ENCODE peak calls at places on chromosome 4, in ten cellular contexts. One of them, this sample, is unnamed. For H3K4me1, the result is how much of the 10 kb centered on the place peaks cover.

GRCh38 chr4:4854649-4855292 is 4.7 kb upstream of the MSX1 start:
- DNase-seq in CD8-positive, alpha-beta T cell: no peak
- DNase-seq in naive thymus-derived CD4-positive, alpha-beta T cell: no peak
- DNase-seq in Caco-2: no peak
- DNase-seq in effector memory CD4-positive, alpha-beta T cell: no peak
- DNase-seq in fibroblast of lung: no peak
- DNase-seq in right lobe of liver: no peak
- DNase-seq in mucosa of descending colon: no peak
- DNase-seq in body of pancreas: no peak
- DNase-seq in foreskin keratinocyte: no peak
- DNase-seq in this sample: no peak

GRCh38 chr4:5753766-5754528 is 42.9 kb downstream of the EVC start:
- DNase-seq in effector memory CD4-positive, alpha-beta T cell: no peak
- DNase-seq in naive thymus-derived CD4-positive, alpha-beta T cell: no peak
- DNase-seq in right lobe of liver: no peak
- DNase-seq in mucosa of descending colon: no peak
- DNase-seq in Caco-2: no peak
- DNase-seq in CD8-positive, alpha-beta T cell: no peak
- DNase-seq in fibroblast of lung: peak
- DNase-seq in body of pancreas: no peak
- DNase-seq in foreskin keratinocyte: peak
- DNase-seq in this sample: no peak

GRCh38 chr4:185183622-185184281 is 20.0 kb downstream of the CFAP97 start:
- DNase-seq in fibroblast of lung: peak
- DNase-seq in Caco-2: peak
- DNase-seq in CD8-positive, alpha-beta T cell: peak
- DNase-seq in right lobe of liver: no peak
- DNase-seq in body of pancreas: peak
- DNase-seq in mucosa of descending colon: peak
- DNase-seq in naive thymus-derived CD4-positive, alpha-beta T cell: peak
- DNase-seq in foreskin keratinocyte: peak
- DNase-seq in effector memory CD4-positive, alpha-beta T cell: peak
- DNase-seq in this sample: peak

GRCh38 chr4:115529126-115529525 is 415.7 kb upstream of the NDST4 start:
- DNase-seq in Caco-2: no peak
- DNase-seq in body of pancreas: no peak
- DNase-seq in mucosa of descending colon: no peak
- DNase-seq in naive thymus-derived CD4-positive, alpha-beta T cell: no peak
- DNase-seq in foreskin keratinocyte: no peak
- DNase-seq in CD8-positive, alpha-beta T cell: no peak
- DNase-seq in right lobe of liver: no peak
- DNase-seq in fibroblast of lung: peak
- DNase-seq in effector memory CD4-positive, alpha-beta T cell: no peak
- DNase-seq in this sample: no peak

GRCh38 chr4:85780664-85781063 is 305.7 kb downstream of the ARHGAP24 start:
- DNase-seq in fibroblast of lung: peak
- DNase-seq in mucosa of descending colon: no peak
- DNase-seq in Caco-2: no peak
- DNase-seq in CD8-positive, alpha-beta T cell: no peak
- DNase-seq in foreskin keratinocyte: no peak
- DNase-seq in right lobe of liver: no peak
- DNase-seq in naive thymus-derived CD4-positive, alpha-beta T cell: no peak
- DNase-seq in effector memory CD4-positive, alpha-beta T cell: no peak
- DNase-seq in body of pancreas: no peak
- DNase-seq in this sample: no peak

GRCh38 chr4:123007679-123008078 is 85.3 kb upstream of the NUDT6 start:
- DNase-seq in fibroblast of lung: no peak
- DNase-seq in right lobe of liver: no peak
- DNase-seq in effector memory CD4-positive, alpha-beta T cell: no peak
- DNase-seq in body of pancreas: no peak
- DNase-seq in naive thymus-derived CD4-positive, alpha-beta T cell: no peak
- DNase-seq in foreskin keratinocyte: no peak
- DNase-seq in mucosa of descending colon: no peak
- DNase-seq in Caco-2: no peak
- DNase-seq in CD8-positive, alpha-beta T cell: no peak
- DNase-seq in this sample: no peak

GRCh38 chr4:140092094-140092820 is 61.7 kb downstream of the MAML3 start:
- DNase-seq in CD8-positive, alpha-beta T cell: no peak
- DNase-seq in effector memory CD4-positive, alpha-beta T cell: no peak
- DNase-seq in fibroblast of lung: peak
- DNase-seq in Caco-2: peak
- DNase-seq in mucosa of descending colon: peak
- DNase-seq in body of pancreas: peak
- DNase-seq in foreskin keratinocyte: no peak
- DNase-seq in naive thymus-derived CD4-positive, alpha-beta T cell: no peak
- DNase-seq in right lobe of liver: peak
- DNase-seq in this sample: peak

GRCh38 chr4:11189756-11190155 is 238.9 kb downstream of the HS3ST1 start:
- DNase-seq in fibroblast of lung: no peak
- DNase-seq in Caco-2: no peak
- DNase-seq in CD8-positive, alpha-beta T cell: no peak
- DNase-seq in body of pancreas: no peak
- DNase-seq in effector memory CD4-positive, alpha-beta T cell: no peak
- DNase-seq in right lobe of liver: no peak
- DNase-seq in foreskin keratinocyte: no peak
- DNase-seq in mucosa of descending colon: no peak
- DNase-seq in naive thymus-derived CD4-positive, alpha-beta T cell: no peak
- DNase-seq in this sample: no peak

GRCh38 chr4:77990904-77991358 is 66.2 kb upstream of the FRAS1 start:
- DNase-seq in CD8-positive, alpha-beta T cell: no peak
- DNase-seq in Caco-2: no peak
- DNase-seq in right lobe of liver: no peak
- DNase-seq in mucosa of descending colon: no peak
- DNase-seq in foreskin keratinocyte: no peak
- DNase-seq in fibroblast of lung: no peak
- DNase-seq in effector memory CD4-positive, alpha-beta T cell: no peak
- DNase-seq in naive thymus-derived CD4-positive, alpha-beta T cell: no peak
- DNase-seq in body of pancreas: no peak
- DNase-seq in this sample: no peak

GRCh38 chr4:102526532-102526931 is 25.4 kb downstream of the NFKB1 start:
- DNase-seq in effector memory CD4-positive, alpha-beta T cell: no peak
- DNase-seq in body of pancreas: no peak
- DNase-seq in CD8-positive, alpha-beta T cell: no peak
- DNase-seq in naive thymus-derived CD4-positive, alpha-beta T cell: no peak
- DNase-seq in foreskin keratinocyte: no peak
- DNase-seq in right lobe of liver: no peak
- DNase-seq in Caco-2: no peak
- DNase-seq in mucosa of descending colon: no peak
- DNase-seq in fibroblast of lung: no peak
- DNase-seq in this sample: no peak

GRCh38 chr4:151276787-151277557 is at the start of gene PRSS48:
- DNase-seq in CD8-positive, alpha-beta T cell: no peak
- DNase-seq in right lobe of liver: peak
- DNase-seq in mucosa of descending colon: peak
- DNase-seq in naive thymus-derived CD4-positive, alpha-beta T cell: no peak
- DNase-seq in body of pancreas: peak
- DNase-seq in effector memory CD4-positive, alpha-beta T cell: no peak
- DNase-seq in foreskin keratinocyte: peak
- DNase-seq in fibroblast of lung: peak
- DNase-seq in Caco-2: peak
- DNase-seq in this sample: peak

GRCh38 chr4:73740353-73740778 is at the start of gene CXCL8:
- DNase-seq in mucosa of descending colon: peak
- DNase-seq in body of pancreas: peak
- DNase-seq in right lobe of liver: peak
- DNase-seq in fibroblast of lung: peak
- DNase-seq in naive thymus-derived CD4-positive, alpha-beta T cell: no peak
- DNase-seq in effector memory CD4-positive, alpha-beta T cell: no peak
- DNase-seq in Caco-2: no peak
- DNase-seq in CD8-positive, alpha-beta T cell: no peak
- DNase-seq in foreskin keratinocyte: peak
- DNase-seq in this sample: peak

GRCh38 chr4:106694232-106694631 is 325.7 kb upstream of the GIMD1 start:
- DNase-seq in Caco-2: no peak
- DNase-seq in fibroblast of lung: no peak
- DNase-seq in right lobe of liver: no peak
- DNase-seq in body of pancreas: no peak
- DNase-seq in naive thymus-derived CD4-positive, alpha-beta T cell: no peak
- DNase-seq in effector memory CD4-positive, alpha-beta T cell: no peak
- DNase-seq in CD8-positive, alpha-beta T cell: no peak
- DNase-seq in mucosa of descending colon: no peak
- DNase-seq in foreskin keratinocyte: peak
- DNase-seq in this sample: no peak

GRCh38 chr4:121788896-121789295 is 12.2 kb upstream of the EXOSC9 start:
- DNase-seq in fibroblast of lung: peak
- DNase-seq in mucosa of descending colon: no peak
- DNase-seq in right lobe of liver: no peak
- DNase-seq in body of pancreas: no peak
- DNase-seq in naive thymus-derived CD4-positive, alpha-beta T cell: no peak
- DNase-seq in Caco-2: no peak
- DNase-seq in CD8-positive, alpha-beta T cell: no peak
- DNase-seq in effector memory CD4-positive, alpha-beta T cell: no peak
- DNase-seq in foreskin keratinocyte: no peak
- DNase-seq in this sample: no peak

GRCh38 chr4:189084671-189085070 is 856.0 kb upstream of the FRG1 start:
- DNase-seq in Caco-2: no peak
- DNase-seq in effector memory CD4-positive, alpha-beta T cell: no peak
- DNase-seq in CD8-positive, alpha-beta T cell: no peak
- DNase-seq in mucosa of descending colon: no peak
- DNase-seq in naive thymus-derived CD4-positive, alpha-beta T cell: no peak
- DNase-seq in foreskin keratinocyte: no peak
- DNase-seq in fibroblast of lung: no peak
- DNase-seq in right lobe of liver: no peak
- DNase-seq in body of pancreas: no peak
- DNase-seq in this sample: no peak

GRCh38 chr4:107733431-107733925 is 13.4 kb upstream of the PAPSS1 start:
- DNase-seq in naive thymus-derived CD4-positive, alpha-beta T cell: no peak
- DNase-seq in fibroblast of lung: no peak
- DNase-seq in right lobe of liver: no peak
- DNase-seq in effector memory CD4-positive, alpha-beta T cell: no peak
- DNase-seq in foreskin keratinocyte: no peak
- DNase-seq in mucosa of descending colon: no peak
- DNase-seq in Caco-2: no peak
- DNase-seq in CD8-positive, alpha-beta T cell: no peak
- DNase-seq in body of pancreas: no peak
- DNase-seq in this sample: no peak

GRCh38 chr4:128782875-128783614 is 26.5 kb upstream of the JADE1 start:
- DNase-seq in effector memory CD4-positive, alpha-beta T cell: no peak
- DNase-seq in right lobe of liver: no peak
- DNase-seq in CD8-positive, alpha-beta T cell: no peak
- DNase-seq in naive thymus-derived CD4-positive, alpha-beta T cell: no peak
- DNase-seq in fibroblast of lung: peak
- DNase-seq in foreskin keratinocyte: peak
- DNase-seq in mucosa of descending colon: no peak
- DNase-seq in Caco-2: no peak
- DNase-seq in body of pancreas: no peak
- DNase-seq in this sample: no peak

GRCh38 chr4:3519468-3520264 is 12.6 kb downstream of the LRPAP1 start:
- DNase-seq in CD8-positive, alpha-beta T cell: no peak
- DNase-seq in Caco-2: no peak
- DNase-seq in naive thymus-derived CD4-positive, alpha-beta T cell: no peak
- DNase-seq in right lobe of liver: no peak
- DNase-seq in mucosa of descending colon: no peak
- DNase-seq in foreskin keratinocyte: no peak
- DNase-seq in effector memory CD4-positive, alpha-beta T cell: no peak
- DNase-seq in fibroblast of lung: no peak
- DNase-seq in body of pancreas: no peak
- DNase-seq in this sample: no peak

DNA sequence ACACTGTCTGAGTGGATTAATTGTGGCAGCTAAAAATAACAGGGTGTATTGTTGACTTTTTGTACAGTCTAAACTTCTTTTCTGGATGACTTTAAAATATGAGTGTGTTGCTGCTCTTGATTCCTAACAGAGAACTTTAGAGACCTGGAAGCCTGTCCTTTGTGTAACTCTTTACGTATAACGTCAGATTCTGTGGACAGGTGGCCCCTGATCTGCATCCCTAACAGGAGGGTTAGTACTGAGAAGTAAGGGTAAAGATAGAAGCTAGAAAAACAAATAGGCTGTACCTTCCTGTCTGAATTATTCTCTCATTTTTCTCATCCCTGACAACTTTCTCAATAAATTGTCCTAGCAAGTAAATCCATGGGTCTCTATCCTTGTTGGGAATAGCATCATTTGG is 105.7 kb upstream of the LIMCH1 start:
- DNase-seq in fibroblast of lung: no peak
- DNase-seq in body of pancreas: no peak
- DNase-seq in naive thymus-derived CD4-positive, alpha-beta T cell: no peak
- DNase-seq in right lobe of liver: no peak
- DNase-seq in effector memory CD4-positive, alpha-beta T cell: no peak
- DNase-seq in foreskin keratinocyte: no peak
- DNase-seq in Caco-2: no peak
- DNase-seq in mucosa of descending colon: no peak
- DNase-seq in CD8-positive, alpha-beta T cell: no peak
- DNase-seq in this sample: no peak
- H3K4me1 ChIP-seq in fibroblast of lung: under half
- H3K4me1 ChIP-seq in body of pancreas: under half
- H3K4me1 ChIP-seq in naive thymus-derived CD4-positive, alpha-beta T cell: under half
- H3K4me1 ChIP-seq in right lobe of liver: under half
- H3K4me1 ChIP-seq in effector memory CD4-positive, alpha-beta T cell: under half
- H3K4me1 ChIP-seq in foreskin keratinocyte: under half
- H3K4me1 ChIP-seq in Caco-2: half or more
- H3K4me1 ChIP-seq in mucosa of descending colon: under half
- H3K4me1 ChIP-seq in CD8-positive, alpha-beta T cell: under half
- H3K4me1 ChIP-seq in this sample: under half

GRCh38 chr4:41435509-41435908 is 102.4 kb upstream of the LIMCH1 start:
- DNase-seq in fibroblast of lung: no peak
- DNase-seq in Caco-2: no peak
- DNase-seq in foreskin keratinocyte: no peak
- DNase-seq in mucosa of descending colon: no peak
- DNase-seq in effector memory CD4-positive, alpha-beta T cell: no peak
- DNase-seq in right lobe of liver: no peak
- DNase-seq in CD8-positive, alpha-beta T cell: no peak
- DNase-seq in body of pancreas: no peak
- DNase-seq in naive thymus-derived CD4-positive, alpha-beta T cell: no peak
- DNase-seq in this sample: no peak
- H3K4me1 ChIP-seq in fibroblast of lung: under half
- H3K4me1 ChIP-seq in Caco-2: under half
- H3K4me1 ChIP-seq in foreskin keratinocyte: under half
- H3K4me1 ChIP-seq in mucosa of descending colon: under half
- H3K4me1 ChIP-seq in effector memory CD4-positive, alpha-beta T cell: under half
- H3K4me1 ChIP-seq in right lobe of liver: under half
- H3K4me1 ChIP-seq in CD8-positive, alpha-beta T cell: under half
- H3K4me1 ChIP-seq in body of pancreas: under half
- H3K4me1 ChIP-seq in naive thymus-derived CD4-positive, alpha-beta T cell: under half
- H3K4me1 ChIP-seq in this sample: under half

GRCh38 chr4:153538408-153539057 is 72.4 kb downstream of the TMEM131L start:
- DNase-seq in Caco-2: no peak
- DNase-seq in right lobe of liver: no peak
- DNase-seq in naive thymus-derived CD4-positive, alpha-beta T cell: no peak
- DNase-seq in fibroblast of lung: no peak
- DNase-seq in mucosa of descending colon: no peak
- DNase-seq in CD8-positive, alpha-beta T cell: no peak
- DNase-seq in foreskin keratinocyte: no peak
- DNase-seq in body of pancreas: peak
- DNase-seq in effector memory CD4-positive, alpha-beta T cell: no peak
- DNase-seq in this sample: no peak
- H3K4me1 ChIP-seq in Caco-2: under half
- H3K4me1 ChIP-seq in right lobe of liver: under half
- H3K4me1 ChIP-seq in naive thymus-derived CD4-positive, alpha-beta T cell: half or more
- H3K4me1 ChIP-seq in fibroblast of lung: under half
- H3K4me1 ChIP-seq in mucosa of descending colon: under half
- H3K4me1 ChIP-seq in CD8-positive, alpha-beta T cell: half or more
- H3K4me1 ChIP-seq in foreskin keratinocyte: under half
- H3K4me1 ChIP-seq in body of pancreas: half or more
- H3K4me1 ChIP-seq in effector memory CD4-positive, alpha-beta T cell: under half
- H3K4me1 ChIP-seq in this sample: under half

GRCh38 chr4:126595643-126596042 is 1037.1 kb upstream of the INTU start:
- DNase-seq in fibroblast of lung: peak
- DNase-seq in effector memory CD4-positive, alpha-beta T cell: no peak
- DNase-seq in body of pancreas: no peak
- DNase-seq in foreskin keratinocyte: no peak
- DNase-seq in right lobe of liver: no peak
- DNase-seq in mucosa of descending colon: no peak
- DNase-seq in Caco-2: no peak
- DNase-seq in CD8-positive, alpha-beta T cell: no peak
- DNase-seq in naive thymus-derived CD4-positive, alpha-beta T cell: no peak
- DNase-seq in this sample: no peak
- H3K4me1 ChIP-seq in fibroblast of lung: under half
- H3K4me1 ChIP-seq in effector memory CD4-positive, alpha-beta T cell: under half
- H3K4me1 ChIP-seq in body of pancreas: under half
- H3K4me1 ChIP-seq in foreskin keratinocyte: under half
- H3K4me1 ChIP-seq in right lobe of liver: under half
- H3K4me1 ChIP-seq in mucosa of descending colon: under half
- H3K4me1 ChIP-seq in Caco-2: under half
- H3K4me1 ChIP-seq in CD8-positive, alpha-beta T cell: under half
- H3K4me1 ChIP-seq in naive thymus-derived CD4-positive, alpha-beta T cell: under half
- H3K4me1 ChIP-seq in this sample: under half

This sample was measured in small intestine.